ENCODE peak calls at places on chromosomes 4 and X, in five cellular contexts. Q is cardiac muscle cell, X is BJ, U is mucosa of descending colon, Y is GM12865. J is an unnamed sample.

GRCh38 chrX:137695405-137695804 is 129.5 kb downstream of the ZIC3 start:
- DNase-seq in X (no peak), U (no peak), Q (no peak), Y (no peak), J (no peak)

GRCh38 chr4:179583221-179583620 is 2141.0 kb upstream of the AGA start:
- DNase-seq in Y (no peak), U (no peak), Q (no peak), X (no peak), J (no peak)

GRCh38 chr4:7779194-7779768 is 160.4 kb downstream of the AFAP1 start:
- DNase-seq in U (no peak), Q (peak), X (no peak), Y (no peak), J (no peak)

GRCh38 chrX:153576961-153577360 is 22.0 kb downstream of the CCNQ start:
- DNase-seq in Y (no peak), X (no peak), Q (no peak), U (no peak), J (no peak)

GRCh38 chr4:106690487-106690886 is 321.9 kb upstream of the GIMD1 start:
- DNase-seq in Y (no peak), U (no peak), X (peak), Q (peak), J (peak)

GRCh38 chr4:137524642-137525384 is 7.5 kb downstream of the PCDH18 start:
- DNase-seq in Y (no peak), Q (peak), X (no peak), U (no peak), J (no peak)

GRCh38 chr4:60759518-60760245 is 440.4 kb upstream of the ADGRL3 start:
- DNase-seq in X (no peak), U (no peak), Q (no peak), Y (no peak), J (no peak)

GRCh38 chrX:2484721-2485459 is 15.9 kb downstream of the DHRSX start:
- DNase-seq in Y (no peak), X (no peak), U (no peak), Q (peak), J (no peak)

GRCh38 chr4:152436384-152436783 is 99.5 kb downstream of the FBXW7 start:
- DNase-seq in U (no peak), X (no peak), Q (no peak), Y (no peak), J (no peak)

GRCh38 chrX:24392709-24393108 is 32.3 kb downstream of the SUPT20HL1 start:
- DNase-seq in Y (no peak), U (no peak), Q (peak), X (no peak), J (no peak)

GRCh38 chr4:171813195-171813955 is at the start of gene GALNTL6:
- DNase-seq in U (no peak), Y (peak), Q (peak), X (no peak), J (no peak)

GRCh38 chr4:187251896-187252295 is 528.2 kb upstream of the FAT1 start:
- DNase-seq in Y (no peak), X (no peak), U (no peak), Q (peak), J (no peak)

GRCh38 chrX:153701706-153702105 is 14.0 kb downstream of the SLC6A8 start:
- DNase-seq in X (no peak), Q (no peak), U (no peak), Y (no peak), J (no peak)

GRCh38 chrX:71244359-71245128 is 9.4 kb downstream of the ZMYM3 start:
- DNase-seq in Y (no peak), X (no peak), Q (no peak), U (no peak), J (no peak)

GRCh38 chr4:55372259-55372658 is 23.5 kb upstream of the TMEM165 start:
- DNase-seq in X (no peak), Y (no peak), Q (peak), U (no peak), J (no peak)

GRCh38 chr4:25177147-25177546 is 16.9 kb upstream of the SEPSECS start:
- DNase-seq in U (no peak), Q (no peak), Y (no peak), X (no peak), J (no peak)

GRCh38 chr4:86963697-86964096 is 28.9 kb downstream of the AFF1 start:
- DNase-seq in U (no peak), X (no peak), Q (no peak), Y (no peak), J (no peak)

GRCh38 chr4:86960557-86960959 is 25.7 kb downstream of the AFF1 start:
- DNase-seq in U (no peak), X (no peak), Q (peak), Y (no peak), J (no peak)

GRCh38 chr4:86959588-86960500 is 25.0 kb downstream of the AFF1 start:
- DNase-seq in U (no peak), Q (no peak), Y (no peak), X (no peak), J (no peak)

GRCh38 chr4:86961605-86962295 is 26.9 kb downstream of the AFF1 start:
- DNase-seq in X (no peak), U (no peak), Q (peak), Y (peak), J (no peak)

DNA sequence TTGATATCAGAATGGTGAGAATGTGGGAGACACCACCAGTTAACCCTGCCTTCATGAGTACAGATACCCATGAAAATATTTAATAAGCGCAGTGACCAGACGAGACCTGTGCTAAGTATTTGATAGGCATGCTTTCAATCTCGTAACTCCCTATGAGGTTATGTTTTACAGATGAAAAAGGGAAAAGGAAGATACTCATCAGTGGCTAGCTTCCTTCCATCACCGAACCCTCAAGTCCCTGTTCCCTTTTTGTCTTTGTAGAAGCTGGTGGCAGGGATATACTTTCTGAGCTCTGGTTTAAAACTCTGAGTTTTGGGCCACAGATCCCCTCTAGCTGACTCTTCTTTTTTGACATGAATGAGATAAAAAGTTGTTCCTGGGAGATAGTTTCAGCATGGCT is 26.3 kb downstream of the AFF1 start:
- DNase-seq in X (no peak), Y (peak), U (no peak), Q (no peak), J (no peak)
- H3K4me3 ChIP-seq in X (no peak), Y (peak), U (no peak), Q (no peak), J (no peak)

GRCh38 chr4:156497486-156497885 is 474.1 kb downstream of the PDGFC start:
- DNase-seq in U (no peak), Y (no peak), Q (no peak), X (no peak), J (no peak)
- TF ChIP-seq CTCF in U (no peak), Y (no peak), Q (no peak), X (no peak), J (no peak)

GRCh38 chr4:42310343-42310742 is 86.9 kb upstream of the SHISA3 start:
- DNase-seq in U (no peak), Q (no peak), X (no peak), Y (peak), J (no peak)
- H3K4me3 ChIP-seq in U (no peak), Q (no peak), X (no peak), Y (no peak), J (no peak)

GRCh38 chr4:74318270-74318669 is 10.0 kb downstream of the EPGN start:
- DNase-seq in Q (no peak), X (no peak), Y (no peak), U (no peak), J (no peak)

GRCh38 chr4:74319506-74319905 is 11.2 kb downstream of the EPGN start:
- DNase-seq in Q (no peak), Y (no peak), X (no peak), U (no peak), J (no peak)

GRCh38 chr4:74317616-74318256 is 9.5 kb downstream of the EPGN start:
- DNase-seq in Y (no peak), Q (peak), X (no peak), U (no peak), J (no peak)

GRCh38 chr4:74324262-74324661 is 16.0 kb downstream of the EPGN start:
- DNase-seq in Q (no peak), U (no peak), Y (no peak), X (no peak), J (no peak)

GRCh38 chr4:74320559-74321118 is 12.4 kb downstream of the EPGN start:
- DNase-seq in Q (peak), X (no peak), Y (peak), U (peak), J (no peak)
- TF ChIP-seq CTCF in Q (peak), X (peak), Y (peak), U (no peak), J (peak)

GRCh38 chr4:54230479-54231418 is 1.7 kb downstream of the PDGFRA start:
- DNase-seq in Y (no peak), X (no peak), Q (peak), U (no peak), J (no peak)
- H3K4me3 ChIP-seq in Y (no peak), X (peak), Q (peak), U (peak), J (peak)

GRCh38 chr4:92814677-92815076 is 510.9 kb downstream of the GRID2 start:
- DNase-seq in U (no peak), Q (no peak), Y (no peak), X (no peak), J (no peak)
- TF ChIP-seq CTCF in U (no peak), Q (no peak), Y (no peak), X (no peak), J (no peak)

GRCh38 chrX:43880439-43880838 is 1.8 kb downstream of the MAOB start:
- DNase-seq in Y (no peak), U (no peak), Q (no peak), X (no peak), J (no peak)

GRCh38 chrX:43878902-43879526 is 3.2 kb downstream of the MAOB start:
- DNase-seq in Y (no peak), Q (peak), X (no peak), U (no peak), J (no peak)

GRCh38 chrX:43881410-43882293 is 598 bp downstream of the MAOB start:
- DNase-seq in Q (no peak), U (peak), Y (no peak), X (no peak), J (no peak)

GRCh38 chrX:43885617-43886016 is 3.4 kb upstream of the MAOB start:
- DNase-seq in Y (no peak), U (no peak), X (no peak), Q (no peak), J (no peak)

GRCh38 chrX:43882294-43882681 is at the start of gene MAOB:
- DNase-seq in Y (no peak), U (peak), X (no peak), Q (no peak), J (no peak)
- H3K4me3 ChIP-seq in Y (no peak), U (no peak), X (no peak), Q (peak), J (no peak)

GRCh38 chrX:11913001-11913400 is 155.0 kb downstream of the MSL3 start:
- DNase-seq in U (no peak), X (no peak), Q (peak), Y (no peak), J (no peak)

GRCh38 chrX:11908371-11908770 is 150.3 kb downstream of the MSL3 start:
- DNase-seq in Q (peak), U (peak), Y (peak), X (no peak), J (no peak)
- TF ChIP-seq CTCF in Q (peak), U (no peak), Y (peak), X (peak), J (peak)

J was measured in AG09309.